ENCODE peak calls at places on chromosomes 11 and 22, in five cellular contexts. G is ELR, Y is NCI-H1417, Z is NCI-H1930, M is sciatic nerve. A is an unnamed sample.

GRCh38 chr11:71204294-71204693 is 48.1 kb downstream of the SHANK2 start:
- DNase-seq in M (no peak), Z (no peak), Y (peak; percentile 28), G (no peak), A (no peak)

GRCh38 chr22:44667829-44668189 is 34.2 kb upstream of the PRR5 start:
- DNase-seq in Z (no peak), M (no peak), Y (no peak), G (no peak), A (peak; percentile 53)

GRCh38 chr11:28699701-28700100 is 591.5 kb downstream of the METTL15 start:
- DNase-seq in G (no peak), Y (no peak), Z (no peak), M (no peak), A (no peak)

GRCh38 chr22:46578251-46578823 is 40.9 kb upstream of the CELSR1 start:
- DNase-seq in G (no peak), Z (no peak), M (peak; percentile 66), Y (no peak), A (no peak)

GRCh38 chr11:69705246-69705856 is 1.5 kb upstream of the FGF19 start:
- DNase-seq in Y (peak; percentile 74), M (no peak), Z (no peak), G (no peak), A (no peak)

GRCh38 chr22:36321797-36322601 is 65.8 kb downstream of the MYH9 start:
- DNase-seq in Z (no peak), Y (no peak), M (no peak), G (no peak), A (no peak)

GRCh38 chr11:7046474-7046873 is 26.2 kb downstream of the NLRP14 start:
- DNase-seq in M (no peak), G (peak; percentile 49), Y (no peak), Z (no peak), A (no peak)

GRCh38 chr22:38957046-38957770 is at the start of gene APOBEC3A:
- DNase-seq in M (no peak), G (no peak), Y (no peak), Z (no peak), A (peak; percentile 82)

GRCh38 chr11:75558939-75559843 is 2.9 kb upstream of the SERPINH1 start:
- DNase-seq in Y (no peak), Z (no peak), G (peak; percentile 29), M (no peak), A (no peak)